ENCODE peak calls at places on chromosome 4, in seven cellular contexts. One of them, this sample, is unnamed.

GRCh38 chr4:15469402-15470148 is at the start of gene CC2D2A:
- DNase-seq in cardiac muscle cell: peak
- DNase-seq in ovary: no peak
- DNase-seq in lower leg skin: no peak
- DNase-seq in lung: no peak
- DNase-seq in OCI-LY7: no peak
- DNase-seq in heart left ventricle: peak
- DNase-seq in this sample: peak

GRCh38 chr4:128371004-128371777 is 83.6 kb upstream of the PGRMC2 start:
- DNase-seq in cardiac muscle cell: no peak
- DNase-seq in ovary: no peak
- DNase-seq in lower leg skin: no peak
- DNase-seq in lung: no peak
- DNase-seq in OCI-LY7: no peak
- DNase-seq in heart left ventricle: no peak
- DNase-seq in this sample: no peak

GRCh38 chr4:76882630-76883029 is 15.3 kb downstream of the SOWAHB start:
- DNase-seq in cardiac muscle cell: no peak
- DNase-seq in ovary: no peak
- DNase-seq in lower leg skin: no peak
- DNase-seq in lung: no peak
- DNase-seq in OCI-LY7: no peak
- DNase-seq in heart left ventricle: no peak
- DNase-seq in this sample: no peak

GRCh38 chr4:123843137-123843536 is 446.5 kb downstream of the SPRY1 start:
- DNase-seq in cardiac muscle cell: no peak
- DNase-seq in ovary: no peak
- DNase-seq in lower leg skin: no peak
- DNase-seq in lung: no peak
- DNase-seq in OCI-LY7: no peak
- DNase-seq in heart left ventricle: no peak
- DNase-seq in this sample: no peak

GRCh38 chr4:76083386-76083785 is 8.9 kb downstream of the ART3 start:
- DNase-seq in cardiac muscle cell: no peak
- DNase-seq in ovary: no peak
- DNase-seq in lower leg skin: no peak
- DNase-seq in lung: no peak
- DNase-seq in OCI-LY7: no peak
- DNase-seq in heart left ventricle: no peak
- DNase-seq in this sample: no peak

GRCh38 chr4:76687730-76688441 is 210.1 kb downstream of the SOWAHB start:
- DNase-seq in cardiac muscle cell: peak
- DNase-seq in ovary: no peak
- DNase-seq in lower leg skin: no peak
- DNase-seq in lung: no peak
- DNase-seq in OCI-LY7: no peak
- DNase-seq in heart left ventricle: no peak
- DNase-seq in this sample: no peak

GRCh38 chr4:149884046-149884445 is 68.4 kb upstream of the IQCM start:
- DNase-seq in cardiac muscle cell: no peak
- DNase-seq in ovary: no peak
- DNase-seq in lower leg skin: no peak
- DNase-seq in lung: no peak
- DNase-seq in OCI-LY7: no peak
- DNase-seq in heart left ventricle: peak
- DNase-seq in this sample: no peak

GRCh38 chr4:148376151-148376550 is 66.1 kb downstream of the NR3C2 start:
- DNase-seq in cardiac muscle cell: no peak
- DNase-seq in ovary: peak
- DNase-seq in lower leg skin: no peak
- DNase-seq in lung: peak
- DNase-seq in OCI-LY7: no peak
- DNase-seq in heart left ventricle: peak
- DNase-seq in this sample: peak

GRCh38 chr4:96354036-96354712 is 514.3 kb downstream of the PDHA2 start:
- DNase-seq in cardiac muscle cell: peak
- DNase-seq in ovary: no peak
- DNase-seq in lower leg skin: no peak
- DNase-seq in lung: no peak
- DNase-seq in OCI-LY7: no peak
- DNase-seq in heart left ventricle: no peak
- DNase-seq in this sample: no peak

GRCh38 chr4:91170756-91171155 is 1043.6 kb downstream of the CCSER1 start:
- DNase-seq in cardiac muscle cell: no peak
- DNase-seq in ovary: no peak
- DNase-seq in lower leg skin: no peak
- DNase-seq in lung: no peak
- DNase-seq in OCI-LY7: no peak
- DNase-seq in heart left ventricle: no peak
- DNase-seq in this sample: no peak

GRCh38 chr4:66014146-66014765 is 344.0 kb upstream of the EPHA5 start:
- DNase-seq in cardiac muscle cell: peak
- DNase-seq in ovary: no peak
- DNase-seq in lower leg skin: no peak
- DNase-seq in lung: no peak
- DNase-seq in OCI-LY7: no peak
- DNase-seq in heart left ventricle: no peak
- DNase-seq in this sample: no peak

GRCh38 chr4:172169871-172170270 is 356.7 kb downstream of the GALNTL6 start:
- DNase-seq in cardiac muscle cell: no peak
- DNase-seq in ovary: no peak
- DNase-seq in lower leg skin: no peak
- DNase-seq in lung: no peak
- DNase-seq in OCI-LY7: no peak
- DNase-seq in heart left ventricle: no peak
- DNase-seq in this sample: no peak

GRCh38 chr4:60134106-60134505 is 1066.0 kb upstream of the ADGRL3 start:
- DNase-seq in cardiac muscle cell: no peak
- DNase-seq in ovary: no peak
- DNase-seq in lower leg skin: no peak
- DNase-seq in lung: no peak
- DNase-seq in OCI-LY7: no peak
- DNase-seq in heart left ventricle: no peak
- DNase-seq in this sample: no peak

GRCh38 chr4:156898373-156899117 is 73.1 kb downstream of the PDGFC start:
- DNase-seq in cardiac muscle cell: no peak
- DNase-seq in ovary: no peak
- DNase-seq in lower leg skin: no peak
- DNase-seq in lung: no peak
- DNase-seq in OCI-LY7: no peak
- DNase-seq in heart left ventricle: no peak
- DNase-seq in this sample: no peak

GRCh38 chr4:37441231-37442061 is 196.9 kb downstream of the NWD2 start:
- DNase-seq in cardiac muscle cell: no peak
- DNase-seq in ovary: no peak
- DNase-seq in lower leg skin: no peak
- DNase-seq in lung: no peak
- DNase-seq in OCI-LY7: no peak
- DNase-seq in heart left ventricle: no peak
- DNase-seq in this sample: peak

GRCh38 chr4:38503689-38504395 is 160.2 kb upstream of the KLF3 start:
- DNase-seq in cardiac muscle cell: no peak
- DNase-seq in ovary: no peak
- DNase-seq in lower leg skin: no peak
- DNase-seq in lung: no peak
- DNase-seq in OCI-LY7: peak
- DNase-seq in heart left ventricle: no peak
- DNase-seq in this sample: no peak

GRCh38 chr4:15778191-15778741 is at the start of gene CD38:
- DNase-seq in cardiac muscle cell: peak
- DNase-seq in ovary: no peak
- DNase-seq in lower leg skin: no peak
- DNase-seq in lung: peak
- DNase-seq in OCI-LY7: peak
- DNase-seq in heart left ventricle: peak
- DNase-seq in this sample: no peak

GRCh38 chr4:180827610-180828009 is 1415.6 kb upstream of the TENM3 start:
- DNase-seq in cardiac muscle cell: no peak
- DNase-seq in ovary: no peak
- DNase-seq in lower leg skin: no peak
- DNase-seq in lung: no peak
- DNase-seq in OCI-LY7: no peak
- DNase-seq in heart left ventricle: no peak
- DNase-seq in this sample: no peak

GRCh38 chr4:82491251-82491960 is 61.0 kb downstream of the ENOPH1 start:
- DNase-seq in cardiac muscle cell: no peak
- DNase-seq in ovary: no peak
- DNase-seq in lower leg skin: no peak
- DNase-seq in lung: no peak
- DNase-seq in OCI-LY7: no peak
- DNase-seq in heart left ventricle: no peak
- DNase-seq in this sample: peak

GRCh38 chr4:79788884-79789283 is 284.1 kb downstream of the ANTXR2 start:
- DNase-seq in cardiac muscle cell: no peak
- DNase-seq in ovary: no peak
- DNase-seq in lower leg skin: no peak
- DNase-seq in lung: no peak
- DNase-seq in OCI-LY7: peak
- DNase-seq in heart left ventricle: no peak
- DNase-seq in this sample: no peak

GRCh38 chr4:151811403-151811802 is 50.6 kb upstream of the GATB start:
- DNase-seq in cardiac muscle cell: no peak
- DNase-seq in ovary: no peak
- DNase-seq in lower leg skin: no peak
- DNase-seq in lung: no peak
- DNase-seq in OCI-LY7: no peak
- DNase-seq in heart left ventricle: no peak
- DNase-seq in this sample: no peak

GRCh38 chr4:25346913-25347312 is 30.1 kb upstream of the ANAPC4 start:
- DNase-seq in cardiac muscle cell: no peak
- DNase-seq in ovary: no peak
- DNase-seq in lower leg skin: no peak
- DNase-seq in lung: no peak
- DNase-seq in OCI-LY7: no peak
- DNase-seq in heart left ventricle: no peak
- DNase-seq in this sample: no peak

GRCh38 chr4:146061610-146062324 is 113.8 kb upstream of the LSM6 start:
- DNase-seq in cardiac muscle cell: no peak
- DNase-seq in ovary: no peak
- DNase-seq in lower leg skin: no peak
- DNase-seq in lung: no peak
- DNase-seq in OCI-LY7: peak
- DNase-seq in heart left ventricle: no peak
- DNase-seq in this sample: no peak

GRCh38 chr4:129672941-129673340 is 577.0 kb downstream of the C4orf33 start:
- DNase-seq in cardiac muscle cell: no peak
- DNase-seq in ovary: no peak
- DNase-seq in lower leg skin: no peak
- DNase-seq in lung: no peak
- DNase-seq in OCI-LY7: no peak
- DNase-seq in heart left ventricle: no peak
- DNase-seq in this sample: no peak
- TF ChIP-seq CTCF in cardiac muscle cell: no peak
- TF ChIP-seq CTCF in ovary: no peak
- TF ChIP-seq CTCF in lower leg skin: no peak
- TF ChIP-seq CTCF in lung: no peak
- TF ChIP-seq CTCF in OCI-LY7: no peak
- TF ChIP-seq CTCF in heart left ventricle: no peak
- TF ChIP-seq CTCF in this sample: no peak

GRCh38 chr4:40331937-40332336 is 3.2 kb upstream of the CHRNA9 start:
- DNase-seq in cardiac muscle cell: no peak
- DNase-seq in ovary: no peak
- DNase-seq in lower leg skin: no peak
- DNase-seq in lung: no peak
- DNase-seq in OCI-LY7: no peak
- DNase-seq in heart left ventricle: no peak
- DNase-seq in this sample: no peak

GRCh38 chr4:40330536-40330935 is 4.6 kb upstream of the CHRNA9 start:
- DNase-seq in cardiac muscle cell: no peak
- DNase-seq in ovary: no peak
- DNase-seq in lower leg skin: no peak
- DNase-seq in lung: no peak
- DNase-seq in OCI-LY7: no peak
- DNase-seq in heart left ventricle: no peak
- DNase-seq in this sample: no peak

GRCh38 chr4:40333921-40334352 is 1.2 kb upstream of the CHRNA9 start:
- DNase-seq in cardiac muscle cell: no peak
- DNase-seq in ovary: peak
- DNase-seq in lower leg skin: no peak
- DNase-seq in lung: no peak
- DNase-seq in OCI-LY7: no peak
- DNase-seq in heart left ventricle: no peak
- DNase-seq in this sample: no peak

GRCh38 chr4:40329805-40330204 is 5.3 kb upstream of the CHRNA9 start:
- DNase-seq in cardiac muscle cell: no peak
- DNase-seq in ovary: no peak
- DNase-seq in lower leg skin: no peak
- DNase-seq in lung: no peak
- DNase-seq in OCI-LY7: no peak
- DNase-seq in heart left ventricle: no peak
- DNase-seq in this sample: no peak

GRCh38 chr4:40331092-40331824 is 3.9 kb upstream of the CHRNA9 start:
- DNase-seq in cardiac muscle cell: no peak
- DNase-seq in ovary: no peak
- DNase-seq in lower leg skin: no peak
- DNase-seq in lung: no peak
- DNase-seq in OCI-LY7: no peak
- DNase-seq in heart left ventricle: no peak
- DNase-seq in this sample: peak
- H3K4me3 ChIP-seq in cardiac muscle cell: no peak
- H3K4me3 ChIP-seq in ovary: no peak
- H3K4me3 ChIP-seq in lower leg skin: no peak
- H3K4me3 ChIP-seq in lung: no peak
- H3K4me3 ChIP-seq in OCI-LY7: no peak
- H3K4me3 ChIP-seq in heart left ventricle: no peak
- H3K4me3 ChIP-seq in this sample: no peak

DNA sequence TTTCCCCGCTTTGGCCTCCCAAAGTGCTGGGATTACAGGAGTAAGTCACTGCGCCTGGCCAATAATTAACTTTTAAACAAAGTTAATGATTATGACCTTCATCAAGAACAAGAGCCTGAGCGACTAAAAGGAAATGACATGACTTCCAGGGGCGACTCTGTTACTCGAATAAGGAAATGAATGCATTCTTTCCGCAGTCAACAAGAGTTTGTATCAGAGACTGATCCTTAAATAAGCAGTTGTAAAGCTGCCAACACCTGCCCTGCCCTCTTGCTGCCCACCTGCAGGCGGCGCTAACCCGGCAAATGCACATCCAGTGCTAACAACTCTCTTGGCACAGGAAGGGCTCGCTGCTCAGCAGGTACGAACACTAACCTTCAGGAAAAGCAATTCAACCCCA is 27.3 kb downstream of the WDR1 start:
- DNase-seq in cardiac muscle cell: no peak
- DNase-seq in ovary: no peak
- DNase-seq in lower leg skin: no peak
- DNase-seq in lung: no peak
- DNase-seq in OCI-LY7: no peak
- DNase-seq in heart left ventricle: no peak
- DNase-seq in this sample: peak
- TF ChIP-seq CTCF in cardiac muscle cell: peak
- TF ChIP-seq CTCF in ovary: no peak
- TF ChIP-seq CTCF in lower leg skin: no peak
- TF ChIP-seq CTCF in lung: peak
- TF ChIP-seq CTCF in OCI-LY7: peak
- TF ChIP-seq CTCF in heart left ventricle: peak
- TF ChIP-seq CTCF in this sample: peak

DNA sequence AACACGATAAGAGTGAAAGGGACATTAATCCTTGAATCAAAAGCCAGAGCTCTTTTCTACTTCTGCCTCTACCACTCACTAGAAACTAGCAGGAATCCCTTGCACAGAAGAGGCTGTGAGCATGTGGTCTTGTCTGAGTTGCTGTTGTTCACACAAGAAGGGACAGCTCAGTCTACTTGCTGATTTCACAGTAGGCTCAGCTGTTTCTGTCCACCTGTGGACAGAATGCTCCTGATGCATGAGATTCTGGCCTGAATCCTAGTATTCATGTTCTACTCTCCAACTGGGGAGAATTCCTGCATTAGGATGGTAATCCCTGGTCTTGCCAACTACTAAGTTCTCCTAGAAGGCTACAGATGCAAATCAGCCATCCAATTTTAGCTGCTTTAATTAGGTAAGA is 112.8 kb downstream of the PPA2 start:
- DNase-seq in cardiac muscle cell: no peak
- DNase-seq in ovary: no peak
- DNase-seq in lower leg skin: no peak
- DNase-seq in lung: no peak
- DNase-seq in OCI-LY7: no peak
- DNase-seq in heart left ventricle: no peak
- DNase-seq in this sample: no peak
- H3K4me3 ChIP-seq in cardiac muscle cell: no peak
- H3K4me3 ChIP-seq in ovary: no peak
- H3K4me3 ChIP-seq in lower leg skin: no peak
- H3K4me3 ChIP-seq in lung: no peak
- H3K4me3 ChIP-seq in OCI-LY7: no peak
- H3K4me3 ChIP-seq in heart left ventricle: no peak
- H3K4me3 ChIP-seq in this sample: no peak